ENCODE peak calls at places on chromosomes 13 and 19, in seven cellular contexts. One of them, this sample, is unnamed.
A peak's percentile ranks its signal among the peaks of the same experiment; 100 is the strongest.

GRCh38 chr13:46097015-46097414 is 7.8 kb downstream of the CPB2 start:
- DNase-seq in CD8-positive, alpha-beta T cell: no peak
- DNase-seq in tibial nerve: no peak
- DNase-seq in ascending aorta: no peak
- DNase-seq in RWPE2: no peak
- DNase-seq in GM23248: no peak
- DNase-seq in right cardiac atrium: no peak
- DNase-seq in this sample: no peak

GRCh38 chr13:33279414-33279813 is 6.1 kb downstream of the STARD13 start:
- DNase-seq in CD8-positive, alpha-beta T cell: no peak
- DNase-seq in tibial nerve: no peak
- DNase-seq in ascending aorta: no peak
- DNase-seq in RWPE2: no peak
- DNase-seq in GM23248: peak; percentile 37
- DNase-seq in right cardiac atrium: no peak
- DNase-seq in this sample: no peak

GRCh38 chr13:48320396-48320790 is 16.8 kb downstream of the RB1 start:
- DNase-seq in CD8-positive, alpha-beta T cell: no peak
- DNase-seq in tibial nerve: no peak
- DNase-seq in ascending aorta: no peak
- DNase-seq in RWPE2: no peak
- DNase-seq in GM23248: no peak
- DNase-seq in right cardiac atrium: no peak
- DNase-seq in this sample: no peak

GRCh38 chr19:16406356-16406755 is 65.4 kb downstream of the EPS15L1 start:
- DNase-seq in CD8-positive, alpha-beta T cell: no peak
- DNase-seq in tibial nerve: no peak
- DNase-seq in ascending aorta: no peak
- DNase-seq in RWPE2: no peak
- DNase-seq in GM23248: no peak
- DNase-seq in right cardiac atrium: peak; percentile 35
- DNase-seq in this sample: no peak

GRCh38 chr13:33281951-33282595 is 3.5 kb downstream of the STARD13 start:
- DNase-seq in CD8-positive, alpha-beta T cell: no peak
- DNase-seq in tibial nerve: no peak
- DNase-seq in ascending aorta: no peak
- DNase-seq in RWPE2: no peak
- DNase-seq in GM23248: peak; percentile 89
- DNase-seq in right cardiac atrium: no peak
- DNase-seq in this sample: no peak

GRCh38 chr13:102323012-102323411 is 78.8 kb downstream of the FGF14 start:
- DNase-seq in CD8-positive, alpha-beta T cell: no peak
- DNase-seq in tibial nerve: no peak
- DNase-seq in ascending aorta: no peak
- DNase-seq in RWPE2: no peak
- DNase-seq in GM23248: no peak
- DNase-seq in right cardiac atrium: no peak
- DNase-seq in this sample: no peak

GRCh38 chr19:38656171-38656981 is 8.9 kb downstream of the ACTN4 start:
- DNase-seq in CD8-positive, alpha-beta T cell: peak; percentile 21
- DNase-seq in tibial nerve: peak; percentile 72
- DNase-seq in ascending aorta: no peak
- DNase-seq in RWPE2: no peak
- DNase-seq in GM23248: peak; percentile 79
- DNase-seq in right cardiac atrium: no peak
- DNase-seq in this sample: no peak

GRCh38 chr13:80604094-80604493 is 263.2 kb upstream of the SPRY2 start:
- DNase-seq in CD8-positive, alpha-beta T cell: no peak
- DNase-seq in tibial nerve: peak; percentile 20
- DNase-seq in ascending aorta: no peak
- DNase-seq in RWPE2: no peak
- DNase-seq in GM23248: no peak
- DNase-seq in right cardiac atrium: peak; percentile 53
- DNase-seq in this sample: no peak

GRCh38 chr13:78601124-78601885 is 2.0 kb downstream of the POU4F1 start:
- DNase-seq in CD8-positive, alpha-beta T cell: no peak
- DNase-seq in tibial nerve: no peak
- DNase-seq in ascending aorta: no peak
- DNase-seq in RWPE2: peak; percentile 30
- DNase-seq in GM23248: peak; percentile 38
- DNase-seq in right cardiac atrium: peak; percentile 42
- DNase-seq in this sample: no peak

GRCh38 chr13:42078113-42078769 is 29.8 kb downstream of the DGKH start:
- DNase-seq in CD8-positive, alpha-beta T cell: no peak
- DNase-seq in tibial nerve: no peak
- DNase-seq in ascending aorta: no peak
- DNase-seq in RWPE2: no peak
- DNase-seq in GM23248: no peak
- DNase-seq in right cardiac atrium: no peak
- DNase-seq in this sample: no peak

GRCh38 chr13:96984061-96984508 is 10.2 kb downstream of the OXGR1 start:
- DNase-seq in CD8-positive, alpha-beta T cell: no peak
- DNase-seq in tibial nerve: peak; percentile 20
- DNase-seq in ascending aorta: no peak
- DNase-seq in RWPE2: no peak
- DNase-seq in GM23248: peak; percentile 16
- DNase-seq in right cardiac atrium: peak; percentile 58
- DNase-seq in this sample: peak; percentile 33

GRCh38 chr13:51907040-51907732 is 45.4 kb downstream of the CCDC70 start:
- DNase-seq in CD8-positive, alpha-beta T cell: no peak
- DNase-seq in tibial nerve: no peak
- DNase-seq in ascending aorta: no peak
- DNase-seq in RWPE2: no peak
- DNase-seq in GM23248: no peak
- DNase-seq in right cardiac atrium: no peak
- DNase-seq in this sample: no peak

DNA sequence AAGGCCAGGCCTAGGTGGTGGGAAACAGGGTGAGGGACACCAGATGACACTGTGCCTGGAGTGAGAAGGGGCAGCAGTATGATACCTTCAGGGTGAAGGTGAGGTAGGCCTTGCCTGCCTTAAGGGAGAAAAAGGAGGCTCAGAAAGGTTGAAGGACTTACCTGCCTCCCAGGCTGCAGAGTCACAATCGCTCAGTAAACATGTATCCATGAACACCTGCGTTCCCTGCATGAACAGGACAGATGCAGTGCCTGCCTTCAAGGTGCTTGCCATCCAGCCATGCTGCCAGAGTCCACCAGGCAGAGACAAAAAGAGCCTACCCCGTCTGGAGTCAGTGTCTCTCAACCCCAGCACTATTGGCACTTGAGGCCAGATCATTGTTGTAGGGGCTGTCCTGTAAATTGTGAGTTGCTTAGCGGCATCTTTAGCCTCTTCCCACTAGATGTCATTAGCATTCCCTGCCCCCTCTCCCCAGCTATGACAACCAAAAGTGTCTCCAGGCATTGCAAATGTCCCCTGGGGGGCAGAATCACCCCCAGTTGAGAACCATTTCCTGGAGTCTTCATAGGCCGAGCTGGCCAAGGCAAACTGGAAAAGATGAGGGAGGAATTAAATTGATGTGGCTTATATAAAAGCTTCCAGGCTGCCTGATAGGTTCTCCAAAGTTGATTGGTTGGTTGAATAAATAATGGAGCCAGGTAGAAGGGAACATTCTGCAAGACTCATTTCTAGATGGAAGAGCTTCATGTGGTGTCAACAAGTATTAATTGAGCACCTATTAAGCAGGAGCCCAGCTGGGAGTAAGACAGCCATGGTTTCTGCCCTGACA is 1.7 kb downstream of the MAP3K10 start:
- DNase-seq in CD8-positive, alpha-beta T cell: no peak
- DNase-seq in tibial nerve: no peak
- DNase-seq in ascending aorta: no peak
- DNase-seq in RWPE2: no peak
- DNase-seq in GM23248: peak; percentile 25
- DNase-seq in right cardiac atrium: no peak
- DNase-seq in this sample: no peak
- H3K27ac ChIP-seq in CD8-positive, alpha-beta T cell: no peak overlapping the region
- H3K27ac ChIP-seq in tibial nerve: no peak overlapping the region
- H3K27ac ChIP-seq in ascending aorta: no peak overlapping the region
- H3K27ac ChIP-seq in RWPE2: no peak overlapping the region
- H3K27ac ChIP-seq in GM23248: peak overlapping the region; percentile 15
- H3K27ac ChIP-seq in right cardiac atrium: no peak overlapping the region
- H3K27ac ChIP-seq in this sample: no peak overlapping the region

DNA sequence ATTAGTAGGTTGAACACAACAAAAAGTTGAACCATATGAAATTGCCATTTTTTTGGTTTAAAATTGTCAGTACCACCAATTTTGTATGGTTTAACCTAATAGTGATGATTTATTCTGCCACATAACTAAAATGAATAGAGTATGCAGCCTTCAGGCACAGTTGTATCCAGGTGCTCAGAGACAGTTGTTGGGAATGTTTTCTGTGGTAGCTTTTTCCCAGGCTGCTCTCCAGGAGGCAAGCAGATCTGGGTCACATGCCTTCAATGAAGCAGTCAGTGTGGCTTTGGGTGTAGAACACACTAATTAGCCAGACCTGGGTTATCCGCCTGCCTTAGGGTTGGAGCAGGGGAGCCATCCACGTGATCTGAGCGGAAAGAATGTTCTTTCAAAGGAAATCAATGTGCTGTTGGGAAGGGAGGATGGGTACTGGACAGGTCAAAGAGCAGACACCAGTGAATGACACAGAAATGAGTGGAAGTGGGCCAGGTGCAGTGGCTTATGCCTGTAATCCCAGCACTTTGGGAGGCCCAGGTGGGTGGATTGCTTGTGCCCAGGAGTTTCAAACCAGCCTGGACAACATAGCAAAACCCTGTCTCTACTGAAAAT is 28.6 kb downstream of the MARK4 start:
- DNase-seq in CD8-positive, alpha-beta T cell: no peak
- DNase-seq in tibial nerve: no peak
- DNase-seq in ascending aorta: no peak
- DNase-seq in RWPE2: no peak
- DNase-seq in GM23248: no peak
- DNase-seq in right cardiac atrium: no peak
- DNase-seq in this sample: no peak
- H3K27ac ChIP-seq in CD8-positive, alpha-beta T cell: no peak overlapping the region
- H3K27ac ChIP-seq in tibial nerve: no peak overlapping the region
- H3K27ac ChIP-seq in ascending aorta: no peak overlapping the region
- H3K27ac ChIP-seq in RWPE2: no peak overlapping the region
- H3K27ac ChIP-seq in GM23248: no peak overlapping the region
- H3K27ac ChIP-seq in right cardiac atrium: no peak overlapping the region
- H3K27ac ChIP-seq in this sample: no peak overlapping the region

GRCh38 chr19:55067869-55068268 is 4.9 kb upstream of the RDH13 start:
- DNase-seq in CD8-positive, alpha-beta T cell: no peak
- DNase-seq in tibial nerve: no peak
- DNase-seq in ascending aorta: no peak
- DNase-seq in RWPE2: no peak
- DNase-seq in GM23248: no peak
- DNase-seq in right cardiac atrium: no peak
- DNase-seq in this sample: no peak

GRCh38 chr19:55066107-55066709 is 3.3 kb upstream of the RDH13 start:
- DNase-seq in CD8-positive, alpha-beta T cell: no peak
- DNase-seq in tibial nerve: no peak
- DNase-seq in ascending aorta: no peak
- DNase-seq in RWPE2: no peak
- DNase-seq in GM23248: peak; percentile 23
- DNase-seq in right cardiac atrium: peak; percentile 2
- DNase-seq in this sample: no peak

GRCh38 chr19:55063492-55063843 is 520 bp upstream of the RDH13 start:
- DNase-seq in CD8-positive, alpha-beta T cell: no peak
- DNase-seq in tibial nerve: no peak
- DNase-seq in ascending aorta: no peak
- DNase-seq in RWPE2: no peak
- DNase-seq in GM23248: no peak
- DNase-seq in right cardiac atrium: peak; percentile 55
- DNase-seq in this sample: no peak

GRCh38 chr19:55058781-55059610 is 4.0 kb downstream of the RDH13 start:
- DNase-seq in CD8-positive, alpha-beta T cell: no peak
- DNase-seq in tibial nerve: no peak
- DNase-seq in ascending aorta: no peak
- DNase-seq in RWPE2: peak; percentile 55
- DNase-seq in GM23248: no peak
- DNase-seq in right cardiac atrium: peak; percentile 34
- DNase-seq in this sample: peak; percentile 40

DNA sequence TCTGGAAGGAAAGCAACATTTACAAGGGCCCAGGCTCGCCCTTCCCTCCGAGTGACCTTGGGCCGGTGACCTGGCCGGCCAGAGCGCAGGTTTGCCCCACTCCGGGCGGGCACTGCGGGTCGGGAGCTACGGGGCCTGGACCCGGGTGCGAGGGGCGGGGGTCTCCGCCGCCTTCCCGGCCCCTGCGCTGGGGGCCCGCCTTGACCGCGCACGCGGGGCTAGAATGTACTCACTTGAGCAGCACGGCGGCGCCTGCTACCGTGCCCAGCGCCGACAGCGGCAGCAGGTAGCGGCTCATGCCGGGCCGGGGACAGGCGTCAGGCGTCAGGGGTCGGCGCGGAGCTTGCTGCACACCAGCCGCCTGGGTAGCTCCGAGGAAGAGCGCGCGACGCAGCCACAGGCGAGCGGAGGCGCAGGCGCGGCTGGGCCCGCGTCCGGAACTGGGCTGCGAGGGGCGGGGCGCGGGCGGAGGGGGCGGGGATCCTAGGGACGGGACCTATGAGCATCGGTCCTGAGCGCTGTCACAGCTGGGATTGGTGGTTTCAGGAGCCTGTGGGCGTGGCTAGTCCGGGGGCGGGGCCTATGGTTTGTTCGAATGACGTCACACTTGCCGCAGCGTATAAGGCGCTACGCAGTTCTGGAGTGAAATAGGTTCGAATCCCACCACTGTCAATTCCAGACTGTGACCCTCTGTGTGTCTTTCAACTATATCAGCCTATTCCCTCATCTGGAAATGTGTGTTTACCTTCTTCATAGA is at the start of gene RDH13:
- DNase-seq in CD8-positive, alpha-beta T cell: peak; percentile 96
- DNase-seq in tibial nerve: peak; percentile 98
- DNase-seq in ascending aorta: peak; percentile 97
- DNase-seq in RWPE2: peak; percentile 96
- DNase-seq in GM23248: peak; percentile 98
- DNase-seq in right cardiac atrium: peak; percentile 99
- DNase-seq in this sample: peak; percentile 97
- H3K27ac ChIP-seq in CD8-positive, alpha-beta T cell: peak within 1 kb of the TSS; percentile 67
- H3K27ac ChIP-seq in tibial nerve: no peak within 1 kb of the TSS
- H3K27ac ChIP-seq in ascending aorta: peak within 1 kb of the TSS; percentile 19
- H3K27ac ChIP-seq in RWPE2: peak within 1 kb of the TSS; percentile 36
- H3K27ac ChIP-seq in GM23248: no peak within 1 kb of the TSS
- H3K27ac ChIP-seq in right cardiac atrium: peak within 1 kb of the TSS; percentile 82
- H3K27ac ChIP-seq in this sample: peak within 1 kb of the TSS; percentile 88

GRCh38 chr19:55648657-55649578 is 906 bp downstream of the CCDC106 start:
- DNase-seq in CD8-positive, alpha-beta T cell: no peak
- DNase-seq in tibial nerve: no peak
- DNase-seq in ascending aorta: no peak
- DNase-seq in RWPE2: no peak
- DNase-seq in GM23248: peak; percentile 11
- DNase-seq in right cardiac atrium: no peak
- DNase-seq in this sample: no peak

GRCh38 chr19:55645512-55645881 is 2.0 kb downstream of the ZNF581 start:
- DNase-seq in CD8-positive, alpha-beta T cell: no peak
- DNase-seq in tibial nerve: no peak
- DNase-seq in ascending aorta: no peak
- DNase-seq in RWPE2: no peak
- DNase-seq in GM23248: no peak
- DNase-seq in right cardiac atrium: no peak
- DNase-seq in this sample: no peak

GRCh38 chr19:55649579-55650557 is 1.9 kb downstream of the CCDC106 start:
- DNase-seq in CD8-positive, alpha-beta T cell: no peak
- DNase-seq in tibial nerve: no peak
- DNase-seq in ascending aorta: no peak
- DNase-seq in RWPE2: no peak
- DNase-seq in GM23248: no peak
- DNase-seq in right cardiac atrium: no peak
- DNase-seq in this sample: no peak

GRCh38 chr19:55646889-55647731 is 902 bp upstream of the CCDC106 start:
- DNase-seq in CD8-positive, alpha-beta T cell: no peak
- DNase-seq in tibial nerve: no peak
- DNase-seq in ascending aorta: no peak
- DNase-seq in RWPE2: no peak
- DNase-seq in GM23248: peak; percentile 9
- DNase-seq in right cardiac atrium: no peak
- DNase-seq in this sample: no peak

GRCh38 chr19:55647732-55648656 is at the start of gene CCDC106:
- DNase-seq in CD8-positive, alpha-beta T cell: peak; percentile 32
- DNase-seq in tibial nerve: peak; percentile 63
- DNase-seq in ascending aorta: peak; percentile 81
- DNase-seq in RWPE2: no peak
- DNase-seq in GM23248: peak; percentile 75
- DNase-seq in right cardiac atrium: peak; percentile 90
- DNase-seq in this sample: peak; percentile 75
- H3K27ac ChIP-seq in CD8-positive, alpha-beta T cell: peak within 1 kb of the TSS; percentile 50
- H3K27ac ChIP-seq in tibial nerve: peak within 1 kb of the TSS; percentile 80
- H3K27ac ChIP-seq in ascending aorta: peak within 1 kb of the TSS; percentile 74
- H3K27ac ChIP-seq in RWPE2: peak within 1 kb of the TSS; percentile 66
- H3K27ac ChIP-seq in GM23248: no peak within 1 kb of the TSS
- H3K27ac ChIP-seq in right cardiac atrium: peak within 1 kb of the TSS; percentile 39
- H3K27ac ChIP-seq in this sample: peak within 1 kb of the TSS; percentile 82

This sample was measured in heart left ventricle.